ENCODE peak calls at places on chromosome 1, in seven cellular contexts. One of them, this sample, is unnamed.

GRCh38 chr1:153544453-153545066 is 1.0 kb downstream of the S100A4 start:
- DNase-seq in retina: peak
- DNase-seq in thyroid gland: no peak
- DNase-seq in GM06990: no peak
- DNase-seq in iris pigment epithelial cell: no peak
- DNase-seq in HCT116: no peak
- DNase-seq in EH: no peak
- DNase-seq in this sample: no peak

GRCh38 chr1:10621906-10622305 is 147.2 kb downstream of the PEX14 start:
- DNase-seq in retina: no peak
- DNase-seq in thyroid gland: no peak
- DNase-seq in GM06990: no peak
- DNase-seq in iris pigment epithelial cell: no peak
- DNase-seq in HCT116: no peak
- DNase-seq in EH: no peak
- DNase-seq in this sample: no peak

GRCh38 chr1:102776074-102776473 is 332.2 kb downstream of the COL11A1 start:
- DNase-seq in retina: no peak
- DNase-seq in thyroid gland: no peak
- DNase-seq in GM06990: no peak
- DNase-seq in iris pigment epithelial cell: no peak
- DNase-seq in HCT116: no peak
- DNase-seq in EH: no peak
- DNase-seq in this sample: no peak

GRCh38 chr1:24189528-24189927 is 2.4 kb upstream of the IFNLR1 start:
- DNase-seq in retina: no peak
- DNase-seq in thyroid gland: no peak
- DNase-seq in GM06990: peak
- DNase-seq in iris pigment epithelial cell: no peak
- DNase-seq in HCT116: no peak
- DNase-seq in EH: no peak
- DNase-seq in this sample: no peak

GRCh38 chr1:170402451-170403311 is 129.3 kb upstream of the GORAB start:
- DNase-seq in retina: no peak
- DNase-seq in thyroid gland: no peak
- DNase-seq in GM06990: no peak
- DNase-seq in iris pigment epithelial cell: no peak
- DNase-seq in HCT116: no peak
- DNase-seq in EH: peak
- DNase-seq in this sample: no peak

GRCh38 chr1:153353226-153353947 is 4.3 kb upstream of the S100A9 start:
- DNase-seq in retina: peak
- DNase-seq in thyroid gland: no peak
- DNase-seq in GM06990: no peak
- DNase-seq in iris pigment epithelial cell: peak
- DNase-seq in HCT116: peak
- DNase-seq in EH: peak
- DNase-seq in this sample: peak

GRCh38 chr1:176605151-176605550 is 142.2 kb downstream of the PAPPA2 start:
- DNase-seq in retina: no peak
- DNase-seq in thyroid gland: no peak
- DNase-seq in GM06990: no peak
- DNase-seq in iris pigment epithelial cell: no peak
- DNase-seq in HCT116: no peak
- DNase-seq in EH: peak
- DNase-seq in this sample: no peak

GRCh38 chr1:243791586-243792267 is 58.3 kb downstream of the AKT3 start:
- DNase-seq in retina: no peak
- DNase-seq in thyroid gland: peak
- DNase-seq in GM06990: no peak
- DNase-seq in iris pigment epithelial cell: peak
- DNase-seq in HCT116: no peak
- DNase-seq in EH: no peak
- DNase-seq in this sample: no peak

GRCh38 chr1:159163609-159164008 is 7.8 kb upstream of the CADM3 start:
- DNase-seq in retina: peak
- DNase-seq in thyroid gland: no peak
- DNase-seq in GM06990: no peak
- DNase-seq in iris pigment epithelial cell: no peak
- DNase-seq in HCT116: no peak
- DNase-seq in EH: no peak
- DNase-seq in this sample: no peak

GRCh38 chr1:8214501-8215173 is 103.3 kb upstream of the SLC45A1 start:
- DNase-seq in retina: no peak
- DNase-seq in thyroid gland: no peak
- DNase-seq in GM06990: no peak
- DNase-seq in iris pigment epithelial cell: no peak
- DNase-seq in HCT116: no peak
- DNase-seq in EH: peak
- DNase-seq in this sample: no peak

GRCh38 chr1:50873458-50874187 is 86.4 kb downstream of the FAF1 start:
- DNase-seq in retina: peak
- DNase-seq in thyroid gland: peak
- DNase-seq in GM06990: peak
- DNase-seq in iris pigment epithelial cell: peak
- DNase-seq in HCT116: peak
- DNase-seq in EH: peak
- DNase-seq in this sample: peak

GRCh38 chr1:206500046-206500445 is 7.3 kb upstream of the RASSF5 start:
- DNase-seq in retina: no peak
- DNase-seq in thyroid gland: no peak
- DNase-seq in GM06990: no peak
- DNase-seq in iris pigment epithelial cell: no peak
- DNase-seq in HCT116: no peak
- DNase-seq in EH: no peak
- DNase-seq in this sample: no peak

GRCh38 chr1:196380311-196380710 is 227.9 kb downstream of the KCNT2 start:
- DNase-seq in retina: no peak
- DNase-seq in thyroid gland: no peak
- DNase-seq in GM06990: no peak
- DNase-seq in iris pigment epithelial cell: no peak
- DNase-seq in HCT116: no peak
- DNase-seq in EH: no peak
- DNase-seq in this sample: no peak